ENCODE peak calls at places on chromosomes 6 and 20, in nine cellular contexts. F is HS-27A, Z is upper lobe of right lung, X is mucosa of gallbladder, H is cerebellum, B is foreskin fibroblast, S is stomach, M is NCI-H1417, N is HFF-Myc. D is an unnamed sample.
A peak's percentile ranks its signal among the peaks of the same experiment; 100 is the strongest.

GRCh38 chr6:20906938-20907337 is 372.7 kb downstream of the CDKAL1 start:
- DNase-seq in F (no peak), Z (no peak), X (no peak), H (no peak), B (peak; percentile 87), S (no peak), M (no peak), N (no peak), D (peak; percentile 53)

GRCh38 chr20:59945175-59945574 is 5.0 kb downstream of the FAM217B start:
- DNase-seq in F (no peak), Z (no peak), X (no peak), H (no peak), B (no peak), S (no peak), M (no peak), N (no peak), D (no peak)

GRCh38 chr6:134003542-134003951 is 48.9 kb downstream of the SLC2A12 start:
- DNase-seq in F (no peak), Z (no peak), X (no peak), H (no peak), B (no peak), S (no peak), M (peak; percentile 22), N (no peak), D (no peak)

GRCh38 chr6:95866732-95867131 is 149.0 kb upstream of the FUT9 start:
- DNase-seq in F (no peak), Z (no peak), X (no peak), H (no peak), B (no peak), S (peak; percentile 41), M (peak; percentile 61), N (peak; percentile 0), D (no peak)

GRCh38 chr6:115358616-115359015 is 702.1 kb downstream of the FRK start:
- DNase-seq in F (no peak), Z (no peak), X (no peak), H (no peak), B (peak; percentile 9), S (no peak), M (no peak), N (no peak), D (no peak)

GRCh38 chr6:71388068-71388744 is 99.6 kb downstream of the OGFRL1 start:
- DNase-seq in F (no peak), Z (no peak), X (no peak), H (no peak), B (peak; percentile 56), S (no peak), M (no peak), N (no peak), D (no peak)

GRCh38 chr6:23735151-23735550 is 390.9 kb upstream of the NRSN1 start:
- DNase-seq in F (no peak), Z (no peak), X (no peak), H (no peak), B (peak; percentile 0), S (no peak), M (no peak), N (no peak), D (no peak)

GRCh38 chr6:90415178-90415577 is 118.5 kb upstream of the BACH2 start:
- DNase-seq in F (no peak), Z (no peak), X (no peak), H (no peak), B (no peak), S (no peak), M (no peak), N (no peak), D (no peak)

GRCh38 chr6:38493929-38494547 is 145.7 kb downstream of the BTBD9 start:
- DNase-seq in F (peak; percentile 63), Z (no peak), X (peak; percentile 86), H (peak; percentile 49), B (peak; percentile 86), S (peak; percentile 85), M (peak; percentile 90), N (peak; percentile 63), D (peak; percentile 43)

GRCh38 chr6:45921703-45922270 is 93.9 kb downstream of the CLIC5 start:
- DNase-seq in F (no peak), Z (no peak), X (no peak), H (no peak), B (no peak), S (no peak), M (peak; percentile 33), N (no peak), D (no peak)

GRCh38 chr20:58640446-58640845 is 10.6 kb upstream of the STX16 start:
- DNase-seq in F (no peak), Z (peak; percentile 17), X (no peak), H (no peak), B (peak; percentile 41), S (no peak), M (no peak), N (no peak), D (no peak)

GRCh38 chr6:36642913-36643817 is 35.3 kb upstream of the CDKN1A start:
- DNase-seq in F (no peak), Z (no peak), X (peak; percentile 92), H (no peak), B (peak; percentile 94), S (peak; percentile 95), M (no peak), N (peak; percentile 61), D (no peak)

GRCh38 chr20:63682384-63683139 is 13.9 kb upstream of the TNFRSF6B start:
- DNase-seq in F (peak; percentile 96), Z (peak; percentile 80), X (peak; percentile 74), H (no peak), B (peak; percentile 98), S (peak; percentile 68), M (no peak), N (peak; percentile 96), D (peak; percentile 67)

GRCh38 chr20:1955289-1955688 is 38.6 kb downstream of the PDYN start:
- DNase-seq in F (no peak), Z (no peak), X (no peak), H (no peak), B (no peak), S (no peak), M (no peak), N (no peak), D (no peak)

GRCh38 chr20:57661201-57662027 is 41.2 kb upstream of the ZBP1 start:
- DNase-seq in F (no peak), Z (peak; percentile 58), X (no peak), H (no peak), B (no peak), S (peak; percentile 22), M (no peak), N (no peak), D (no peak)

GRCh38 chr6:78611886-78612480 is 255.4 kb upstream of the IRAK1BP1 start:
- DNase-seq in F (no peak), Z (no peak), X (no peak), H (no peak), B (peak; percentile 39), S (no peak), M (peak; percentile 28), N (no peak), D (no peak)